ENCODE peak calls at places on chromosomes 5 and 9, in eight cellular contexts. One of them, this sample, is unnamed.

GRCh38 chr9:129996161-129996849 is 46.7 kb downstream of the FNBP1 start:
- DNase-seq in astrocyte of the spinal cord: no peak
- DNase-seq in GM23248: peak
- DNase-seq in NCI-H1105 treated with DMSO at 0.1 percent for 48 hours: no peak
- DNase-seq in H7: no peak
- DNase-seq in AG08396: no peak
- DNase-seq in cardiac septum: no peak
- DNase-seq in activated CD8-positive, alpha-beta memory T cell treated with anti-CD3 and anti-CD28 coated beads for 24 hours: peak
- DNase-seq in this sample: no peak

GRCh38 chr5:370311-370958 is 48.9 kb downstream of the AHRR start:
- DNase-seq in astrocyte of the spinal cord: no peak
- DNase-seq in GM23248: no peak
- DNase-seq in NCI-H1105 treated with DMSO at 0.1 percent for 48 hours: no peak
- DNase-seq in H7: no peak
- DNase-seq in AG08396: no peak
- DNase-seq in cardiac septum: no peak
- DNase-seq in activated CD8-positive, alpha-beta memory T cell treated with anti-CD3 and anti-CD28 coated beads for 24 hours: peak
- DNase-seq in this sample: no peak

GRCh38 chr5:33612386-33612785 is 171.6 kb downstream of the TARS1 start:
- DNase-seq in astrocyte of the spinal cord: peak
- DNase-seq in GM23248: peak
- DNase-seq in NCI-H1105 treated with DMSO at 0.1 percent for 48 hours: no peak
- DNase-seq in H7: no peak
- DNase-seq in AG08396: peak
- DNase-seq in cardiac septum: no peak
- DNase-seq in activated CD8-positive, alpha-beta memory T cell treated with anti-CD3 and anti-CD28 coated beads for 24 hours: no peak
- DNase-seq in this sample: no peak

GRCh38 chr5:147403659-147404640 is 105.9 kb downstream of the DPYSL3 start:
- DNase-seq in astrocyte of the spinal cord: peak
- DNase-seq in GM23248: peak
- DNase-seq in NCI-H1105 treated with DMSO at 0.1 percent for 48 hours: no peak
- DNase-seq in H7: no peak
- DNase-seq in AG08396: peak
- DNase-seq in cardiac septum: no peak
- DNase-seq in activated CD8-positive, alpha-beta memory T cell treated with anti-CD3 and anti-CD28 coated beads for 24 hours: no peak
- DNase-seq in this sample: no peak

GRCh38 chr9:98094851-98095250 is 24.2 kb downstream of the TRIM14 start:
- DNase-seq in astrocyte of the spinal cord: no peak
- DNase-seq in GM23248: no peak
- DNase-seq in NCI-H1105 treated with DMSO at 0.1 percent for 48 hours: no peak
- DNase-seq in H7: no peak
- DNase-seq in AG08396: no peak
- DNase-seq in cardiac septum: no peak
- DNase-seq in activated CD8-positive, alpha-beta memory T cell treated with anti-CD3 and anti-CD28 coated beads for 24 hours: no peak
- DNase-seq in this sample: no peak

GRCh38 chr5:80837679-80838078 is 122.5 kb upstream of the RASGRF2 start:
- DNase-seq in astrocyte of the spinal cord: no peak
- DNase-seq in GM23248: no peak
- DNase-seq in NCI-H1105 treated with DMSO at 0.1 percent for 48 hours: no peak
- DNase-seq in H7: no peak
- DNase-seq in AG08396: no peak
- DNase-seq in cardiac septum: no peak
- DNase-seq in activated CD8-positive, alpha-beta memory T cell treated with anti-CD3 and anti-CD28 coated beads for 24 hours: no peak
- DNase-seq in this sample: no peak

GRCh38 chr5:167813381-167813780 is 478.1 kb upstream of the WWC1 start:
- DNase-seq in astrocyte of the spinal cord: no peak
- DNase-seq in GM23248: no peak
- DNase-seq in NCI-H1105 treated with DMSO at 0.1 percent for 48 hours: no peak
- DNase-seq in H7: no peak
- DNase-seq in AG08396: no peak
- DNase-seq in cardiac septum: no peak
- DNase-seq in activated CD8-positive, alpha-beta memory T cell treated with anti-CD3 and anti-CD28 coated beads for 24 hours: no peak
- DNase-seq in this sample: no peak

GRCh38 chr5:180347651-180348050 is 5.5 kb downstream of the GFPT2 start:
- DNase-seq in astrocyte of the spinal cord: no peak
- DNase-seq in GM23248: no peak
- DNase-seq in NCI-H1105 treated with DMSO at 0.1 percent for 48 hours: no peak
- DNase-seq in H7: peak
- DNase-seq in AG08396: no peak
- DNase-seq in cardiac septum: no peak
- DNase-seq in activated CD8-positive, alpha-beta memory T cell treated with anti-CD3 and anti-CD28 coated beads for 24 hours: no peak
- DNase-seq in this sample: no peak

GRCh38 chr5:107395632-107396350 is 274.9 kb downstream of the EFNA5 start:
- DNase-seq in astrocyte of the spinal cord: peak
- DNase-seq in GM23248: no peak
- DNase-seq in NCI-H1105 treated with DMSO at 0.1 percent for 48 hours: no peak
- DNase-seq in H7: no peak
- DNase-seq in AG08396: no peak
- DNase-seq in cardiac septum: no peak
- DNase-seq in activated CD8-positive, alpha-beta memory T cell treated with anti-CD3 and anti-CD28 coated beads for 24 hours: no peak
- DNase-seq in this sample: no peak

GRCh38 chr5:37847978-37848425 is 8.2 kb upstream of the GDNF start:
- DNase-seq in astrocyte of the spinal cord: peak
- DNase-seq in GM23248: peak
- DNase-seq in NCI-H1105 treated with DMSO at 0.1 percent for 48 hours: peak
- DNase-seq in H7: no peak
- DNase-seq in AG08396: peak
- DNase-seq in cardiac septum: no peak
- DNase-seq in activated CD8-positive, alpha-beta memory T cell treated with anti-CD3 and anti-CD28 coated beads for 24 hours: no peak
- DNase-seq in this sample: no peak

GRCh38 chr5:116600876-116601275 is 26.3 kb upstream of the SEMA6A start:
- DNase-seq in astrocyte of the spinal cord: peak
- DNase-seq in GM23248: peak
- DNase-seq in NCI-H1105 treated with DMSO at 0.1 percent for 48 hours: no peak
- DNase-seq in H7: no peak
- DNase-seq in AG08396: peak
- DNase-seq in cardiac septum: no peak
- DNase-seq in activated CD8-positive, alpha-beta memory T cell treated with anti-CD3 and anti-CD28 coated beads for 24 hours: no peak
- DNase-seq in this sample: no peak

GRCh38 chr9:115135786-115136185 is 17.8 kb upstream of the TNC start:
- DNase-seq in astrocyte of the spinal cord: no peak
- DNase-seq in GM23248: peak
- DNase-seq in NCI-H1105 treated with DMSO at 0.1 percent for 48 hours: no peak
- DNase-seq in H7: no peak
- DNase-seq in AG08396: no peak
- DNase-seq in cardiac septum: no peak
- DNase-seq in activated CD8-positive, alpha-beta memory T cell treated with anti-CD3 and anti-CD28 coated beads for 24 hours: no peak
- DNase-seq in this sample: no peak

GRCh38 chr9:89052470-89053097 is 61.3 kb downstream of the S1PR3 start:
- DNase-seq in astrocyte of the spinal cord: no peak
- DNase-seq in GM23248: no peak
- DNase-seq in NCI-H1105 treated with DMSO at 0.1 percent for 48 hours: no peak
- DNase-seq in H7: no peak
- DNase-seq in AG08396: no peak
- DNase-seq in cardiac septum: no peak
- DNase-seq in activated CD8-positive, alpha-beta memory T cell treated with anti-CD3 and anti-CD28 coated beads for 24 hours: no peak
- DNase-seq in this sample: no peak

GRCh38 chr9:131397100-131397790 is 3.4 kb downstream of the PRRC2B start:
- DNase-seq in astrocyte of the spinal cord: peak
- DNase-seq in GM23248: peak
- DNase-seq in NCI-H1105 treated with DMSO at 0.1 percent for 48 hours: no peak
- DNase-seq in H7: peak
- DNase-seq in AG08396: no peak
- DNase-seq in cardiac septum: no peak
- DNase-seq in activated CD8-positive, alpha-beta memory T cell treated with anti-CD3 and anti-CD28 coated beads for 24 hours: no peak
- DNase-seq in this sample: no peak

GRCh38 chr9:33024126-33024965 is 727 bp upstream of the DNAJA1 start:
- DNase-seq in astrocyte of the spinal cord: peak
- DNase-seq in GM23248: peak
- DNase-seq in NCI-H1105 treated with DMSO at 0.1 percent for 48 hours: peak
- DNase-seq in H7: no peak
- DNase-seq in AG08396: no peak
- DNase-seq in cardiac septum: no peak
- DNase-seq in activated CD8-positive, alpha-beta memory T cell treated with anti-CD3 and anti-CD28 coated beads for 24 hours: peak
- DNase-seq in this sample: no peak

GRCh38 chr9:92964981-92965758 is 17.8 kb downstream of the FGD3 start:
- DNase-seq in astrocyte of the spinal cord: no peak
- DNase-seq in GM23248: no peak
- DNase-seq in NCI-H1105 treated with DMSO at 0.1 percent for 48 hours: no peak
- DNase-seq in H7: no peak
- DNase-seq in AG08396: no peak
- DNase-seq in cardiac septum: peak
- DNase-seq in activated CD8-positive, alpha-beta memory T cell treated with anti-CD3 and anti-CD28 coated beads for 24 hours: peak
- DNase-seq in this sample: no peak

GRCh38 chr9:3511537-3511936 is 14.3 kb downstream of the RFX3 start:
- DNase-seq in astrocyte of the spinal cord: no peak
- DNase-seq in GM23248: no peak
- DNase-seq in NCI-H1105 treated with DMSO at 0.1 percent for 48 hours: no peak
- DNase-seq in H7: no peak
- DNase-seq in AG08396: no peak
- DNase-seq in cardiac septum: no peak
- DNase-seq in activated CD8-positive, alpha-beta memory T cell treated with anti-CD3 and anti-CD28 coated beads for 24 hours: no peak
- DNase-seq in this sample: no peak

GRCh38 chr9:136328622-136329041 is 1.3 kb downstream of the GPSM1 start:
- DNase-seq in astrocyte of the spinal cord: peak
- DNase-seq in GM23248: peak
- DNase-seq in NCI-H1105 treated with DMSO at 0.1 percent for 48 hours: no peak
- DNase-seq in H7: peak
- DNase-seq in AG08396: peak
- DNase-seq in cardiac septum: no peak
- DNase-seq in activated CD8-positive, alpha-beta memory T cell treated with anti-CD3 and anti-CD28 coated beads for 24 hours: no peak
- DNase-seq in this sample: no peak

GRCh38 chr5:108003178-108003577 is 332.4 kb upstream of the EFNA5 start:
- DNase-seq in astrocyte of the spinal cord: peak
- DNase-seq in GM23248: peak
- DNase-seq in NCI-H1105 treated with DMSO at 0.1 percent for 48 hours: no peak
- DNase-seq in H7: no peak
- DNase-seq in AG08396: peak
- DNase-seq in cardiac septum: no peak
- DNase-seq in activated CD8-positive, alpha-beta memory T cell treated with anti-CD3 and anti-CD28 coated beads for 24 hours: no peak
- DNase-seq in this sample: no peak

GRCh38 chr5:58019614-58020013 is 440.3 kb downstream of the PLK2 start:
- DNase-seq in astrocyte of the spinal cord: no peak
- DNase-seq in GM23248: no peak
- DNase-seq in NCI-H1105 treated with DMSO at 0.1 percent for 48 hours: no peak
- DNase-seq in H7: no peak
- DNase-seq in AG08396: no peak
- DNase-seq in cardiac septum: peak
- DNase-seq in activated CD8-positive, alpha-beta memory T cell treated with anti-CD3 and anti-CD28 coated beads for 24 hours: no peak
- DNase-seq in this sample: no peak

GRCh38 chr9:89564257-89564878 is 40.4 kb upstream of the GADD45G start:
- DNase-seq in astrocyte of the spinal cord: no peak
- DNase-seq in GM23248: no peak
- DNase-seq in NCI-H1105 treated with DMSO at 0.1 percent for 48 hours: no peak
- DNase-seq in H7: peak
- DNase-seq in AG08396: no peak
- DNase-seq in cardiac septum: no peak
- DNase-seq in activated CD8-positive, alpha-beta memory T cell treated with anti-CD3 and anti-CD28 coated beads for 24 hours: no peak
- DNase-seq in this sample: no peak

GRCh38 chr5:124649548-124650501 is 96.6 kb downstream of the ZNF608 start:
- DNase-seq in astrocyte of the spinal cord: peak
- DNase-seq in GM23248: peak
- DNase-seq in NCI-H1105 treated with DMSO at 0.1 percent for 48 hours: peak
- DNase-seq in H7: no peak
- DNase-seq in AG08396: peak
- DNase-seq in cardiac septum: peak
- DNase-seq in activated CD8-positive, alpha-beta memory T cell treated with anti-CD3 and anti-CD28 coated beads for 24 hours: peak
- DNase-seq in this sample: no peak

GRCh38 chr5:1009359-1010180 is 968 bp downstream of the NKD2 start:
- DNase-seq in astrocyte of the spinal cord: no peak
- DNase-seq in GM23248: no peak
- DNase-seq in NCI-H1105 treated with DMSO at 0.1 percent for 48 hours: no peak
- DNase-seq in H7: peak
- DNase-seq in AG08396: no peak
- DNase-seq in cardiac septum: peak
- DNase-seq in activated CD8-positive, alpha-beta memory T cell treated with anti-CD3 and anti-CD28 coated beads for 24 hours: no peak
- DNase-seq in this sample: no peak

GRCh38 chr9:14687042-14687719 is 6.1 kb downstream of the ZDHHC21 start:
- DNase-seq in astrocyte of the spinal cord: peak
- DNase-seq in GM23248: peak
- DNase-seq in NCI-H1105 treated with DMSO at 0.1 percent for 48 hours: no peak
- DNase-seq in H7: no peak
- DNase-seq in AG08396: peak
- DNase-seq in cardiac septum: no peak
- DNase-seq in activated CD8-positive, alpha-beta memory T cell treated with anti-CD3 and anti-CD28 coated beads for 24 hours: no peak
- DNase-seq in this sample: no peak

GRCh38 chr5:129113867-129114266 is 19.3 kb downstream of the ISOC1 start:
- DNase-seq in astrocyte of the spinal cord: no peak
- DNase-seq in GM23248: peak
- DNase-seq in NCI-H1105 treated with DMSO at 0.1 percent for 48 hours: no peak
- DNase-seq in H7: no peak
- DNase-seq in AG08396: no peak
- DNase-seq in cardiac septum: no peak
- DNase-seq in activated CD8-positive, alpha-beta memory T cell treated with anti-CD3 and anti-CD28 coated beads for 24 hours: no peak
- DNase-seq in this sample: no peak